ENCODE peak calls at places on chromosomes 13 and 19, in four cellular contexts. A, M, S and B are unnamed samples.

GRCh38 chr19:55179570-55180484 is at the start of gene SYT5:
- DNase-seq in S (no peak), M (no peak), A (no peak), B (no peak)

GRCh38 chr13:53151692-53152421 is 123.2 kb downstream of the OLFM4 start:
- DNase-seq in M (no peak), A (no peak), S (peak; percentile 32), B (no peak)

GRCh38 chr19:14479985-14480694 is 5.0 kb upstream of the PTGER1 start:
- DNase-seq in A (peak; percentile 68), S (no peak), M (no peak), B (no peak)

GRCh38 chr13:114281351-114282142 is at the start of gene UPF3A:
- DNase-seq in M (peak; percentile 84), S (peak; percentile 62), A (peak; percentile 95), B (peak; percentile 96)

GRCh38 chr13:69571606-69572323 is 535.9 kb upstream of the ATXN8OS start:
- DNase-seq in A (no peak), S (no peak), M (no peak), B (no peak)

GRCh38 chr13:102147353-102147752 is 254.5 kb downstream of the FGF14 start:
- DNase-seq in A (no peak), S (no peak), M (no peak), B (no peak)

GRCh38 chr19:7751157-7751783 is 3.9 kb upstream of the CD209 start:
- DNase-seq in S (peak; percentile 56), M (no peak), A (no peak), B (no peak)

GRCh38 chr13:111909971-111910671 is 156.8 kb upstream of the SOX1 start:
- DNase-seq in M (no peak), A (no peak), S (no peak), B (peak; percentile 40)

GRCh38 chr13:110799246-110800236 is 86.0 kb downstream of the ING1 start:
- DNase-seq in A (peak; percentile 75), S (no peak), M (peak; percentile 20), B (no peak)

GRCh38 chr13:112601351-112601750 is 13.4 kb upstream of the TUBGCP3 start:
- DNase-seq in M (no peak), A (no peak), S (no peak), B (no peak)

GRCh38 chr19:5801796-5802616 is 2.9 kb upstream of the NRTN start:
- DNase-seq in S (no peak), M (no peak), A (no peak), B (peak; percentile 65)

GRCh38 chr19:10254244-10254643 is 2.2 kb downstream of the MRPL4 start:
- DNase-seq in A (no peak), S (no peak), M (no peak), B (no peak)

GRCh38 chr13:30577381-30577780 is 40.3 kb upstream of the USPL1 start:
- DNase-seq in S (peak; percentile 72), M (no peak), A (no peak), B (no peak)

GRCh38 chr13:113125506-113126264 is 3.1 kb downstream of the F10 start:
- DNase-seq in M (no peak), S (no peak), A (no peak), B (no peak)

GRCh38 chr19:50803633-50804419 is 13.6 kb downstream of the ACP4 start:
- DNase-seq in S (no peak), M (no peak), A (no peak), B (no peak)

GRCh38 chr19:2266183-2266993 is 10.2 kb upstream of the JSRP1 start:
- DNase-seq in S (peak; percentile 54), A (peak; percentile 90), M (peak; percentile 73), B (peak; percentile 94)

GRCh38 chr13:111484129-111484925 is 163.9 kb downstream of the TEX29 start:
- DNase-seq in M (no peak), S (no peak), A (no peak), B (no peak)

GRCh38 chr19:28793391-28794168 is 419.4 kb downstream of the UQCRFS1 start:
- DNase-seq in A (no peak), S (no peak), M (no peak), B (no peak)

GRCh38 chr19:45515807-45516401 is 8.6 kb downstream of the VASP start:
- DNase-seq in S (no peak), M (no peak), A (no peak), B (no peak)

GRCh38 chr19:399370-399769 is 9.6 kb downstream of the C2CD4C start:
- DNase-seq in M (no peak), S (no peak), A (no peak), B (no peak)

GRCh38 chr13:33624740-33625139 is 193.2 kb upstream of the RFC3 start:
- DNase-seq in A (no peak), M (no peak), S (no peak), B (no peak)

GRCh38 chr13:33626407-33626806 is 191.5 kb upstream of the RFC3 start:
- DNase-seq in M (no peak), S (no peak), A (no peak), B (no peak)

GRCh38 chr13:33633701-33634525 is 184.0 kb upstream of the RFC3 start:
- DNase-seq in A (no peak), M (no peak), S (no peak), B (no peak)

GRCh38 chr13:33628662-33629061 is 189.3 kb upstream of the RFC3 start:
- DNase-seq in M (no peak), S (no peak), A (no peak), B (no peak)

GRCh38 chr13:33629610-33630009 is 188.3 kb upstream of the RFC3 start:
- DNase-seq in S (no peak), M (no peak), A (no peak), B (no peak)
- TF ChIP-seq EP300 in S (no peak), M (no peak), A (no peak), B (no peak)

DNA sequence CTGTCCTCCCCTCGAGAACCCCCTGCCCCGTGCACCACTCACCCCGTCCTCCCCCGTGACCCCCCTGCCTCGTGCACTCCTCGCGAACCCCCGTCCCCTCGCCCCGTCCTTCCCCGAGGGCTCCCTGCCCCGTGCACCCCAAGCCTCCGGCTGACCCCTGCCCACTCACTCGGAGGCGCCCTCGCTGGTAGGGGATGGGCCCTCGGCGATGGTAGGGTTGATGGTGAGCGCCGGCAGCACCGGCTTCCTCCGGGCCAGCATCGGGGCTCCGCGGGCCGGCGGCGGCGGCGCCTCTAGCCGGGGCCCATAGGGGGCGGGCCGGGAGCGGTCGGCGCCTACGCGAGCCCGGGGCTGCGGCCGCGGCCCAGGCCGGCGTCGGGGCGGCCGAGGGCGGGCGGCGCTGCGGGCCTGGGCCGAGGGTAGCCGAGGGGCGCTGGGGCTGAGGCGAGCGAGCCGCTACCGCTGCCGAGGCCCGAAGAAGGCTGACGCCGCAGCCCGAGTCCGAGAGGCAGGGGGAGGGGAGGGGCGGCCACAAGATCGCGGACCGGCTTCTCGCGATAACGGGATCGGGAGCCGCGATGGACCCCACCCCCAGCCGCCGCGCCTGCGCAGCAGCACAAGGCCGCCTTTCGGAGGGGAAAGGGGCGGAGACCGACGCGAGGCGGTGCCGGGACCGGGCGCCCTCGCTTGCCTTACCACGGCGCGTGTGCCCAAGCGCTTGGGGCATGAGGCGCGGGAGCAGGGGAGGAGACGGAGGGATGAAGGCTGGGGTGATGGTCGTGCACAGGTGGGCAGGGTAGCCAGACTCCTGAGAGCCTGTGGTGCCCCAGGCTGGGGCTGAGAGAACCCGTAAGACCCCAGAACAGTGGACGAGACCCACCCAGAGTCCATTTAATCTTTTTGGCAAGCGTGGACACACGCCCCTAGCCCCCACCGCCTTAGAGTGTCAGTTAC is at the start of gene MAP2K2:
- DNase-seq in S (peak; percentile 60), M (peak; percentile 89), A (peak; percentile 96), B (peak; percentile 98)
- TF ChIP-seq POLR2A in S (peak; percentile 87), M (peak; percentile 58), A (no peak), B (peak; percentile 18)

GRCh38 chr13:94660695-94661324 is 51.5 kb downstream of the SOX21 start:
- DNase-seq in A (no peak), S (no peak), M (no peak), B (no peak)
- TF ChIP-seq EP300 in A (no peak), S (no peak), M (no peak), B (no peak)

GRCh38 chr13:44364601-44365000 is 9.0 kb upstream of the SERP2 start:
- DNase-seq in M (no peak), A (no peak), S (no peak), B (no peak)
- TF ChIP-seq POLR2A in M (no peak), A (no peak), S (no peak), B (no peak)

GRCh38 chr19:18657590-18658365 is 20.9 kb downstream of the KLHL26 start:
- DNase-seq in A (no peak), M (peak; percentile 52), S (no peak), B (peak; percentile 82)
- TF ChIP-seq EP300 in A (no peak), M (peak; percentile 72), S (peak; percentile 40), B (peak; percentile 18)

DNA sequence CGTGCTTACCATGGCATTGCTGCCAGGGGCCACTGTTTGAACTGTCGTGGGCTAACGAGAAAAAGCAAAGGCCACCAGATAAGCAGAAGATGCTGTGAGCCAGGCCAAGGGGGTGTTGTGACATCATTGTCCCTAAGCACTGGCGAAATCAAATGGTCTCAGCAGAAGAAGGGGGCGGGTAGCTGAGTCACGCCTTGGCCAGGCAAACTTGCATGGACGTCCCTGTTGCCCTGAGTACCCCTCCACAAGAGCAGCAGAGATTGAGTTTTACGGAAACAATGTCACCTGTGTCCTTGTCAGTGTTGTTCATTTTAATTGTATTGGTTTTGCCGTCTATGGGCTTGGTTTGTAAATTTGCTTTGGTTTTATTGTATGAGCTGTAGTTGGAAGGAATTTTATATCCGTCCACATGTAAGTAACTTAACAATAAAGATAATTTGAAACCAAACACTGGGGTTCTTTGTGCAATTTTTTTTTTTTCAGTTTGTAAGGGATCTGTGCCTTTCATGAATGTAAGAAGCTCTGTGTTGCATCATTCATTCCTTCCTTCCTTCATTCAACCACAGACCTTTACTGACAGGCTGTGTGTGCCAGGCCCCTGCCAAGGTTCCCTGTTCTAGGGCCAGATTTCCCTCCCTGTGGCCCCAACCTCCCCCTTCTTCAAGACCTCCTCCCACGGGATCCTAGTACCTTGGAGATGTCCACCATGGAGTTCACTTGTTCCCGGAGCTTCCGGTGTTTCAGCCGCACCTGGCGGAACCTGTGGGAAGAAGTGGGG is 12.3 kb downstream of the KCNN4 start:
- DNase-seq in A (no peak), M (no peak), S (no peak), B (peak; percentile 69)
- TF ChIP-seq POLR2A in A (no peak), M (no peak), S (no peak), B (no peak)

GRCh38 chr19:39024875-39025641 is 7.3 kb downstream of the FBXO27 start:
- DNase-seq in S (no peak), A (no peak), M (no peak), B (no peak)

GRCh38 chr19:39031368-39032163 is 783 bp downstream of the FBXO27 start:
- DNase-seq in S (peak; percentile 60), M (peak; percentile 30), A (peak; percentile 94), B (peak; percentile 83)

GRCh38 chr19:39032164-39032918 is at the start of gene FBXO27:
- DNase-seq in A (peak; percentile 71), S (no peak), M (no peak), B (no peak)

DNA sequence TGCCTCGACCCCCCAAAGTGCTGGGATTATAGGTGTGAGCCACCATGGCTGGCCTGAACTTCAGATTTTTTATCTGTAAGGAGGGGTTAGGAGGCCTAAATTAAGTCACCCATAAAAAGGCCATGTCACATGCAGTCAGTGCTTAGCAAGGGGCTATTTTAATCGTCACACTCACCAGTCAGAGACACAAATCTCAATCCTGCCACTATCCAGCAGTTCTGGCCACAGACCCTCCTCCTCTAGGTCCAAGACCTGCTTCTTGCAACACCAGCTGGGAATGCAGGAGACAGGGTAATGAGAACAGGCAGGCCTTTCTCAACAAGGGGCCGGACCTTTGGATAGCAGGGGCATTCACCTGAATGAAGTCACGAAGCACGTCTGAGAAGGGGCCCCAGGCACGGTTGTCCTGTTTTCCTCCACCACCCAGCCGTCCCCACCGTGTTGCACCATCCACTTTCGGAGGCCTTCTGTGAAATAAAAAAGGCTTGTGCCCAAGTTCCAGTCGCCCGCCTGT is 1.4 kb downstream of the FBXO27 start:
- DNase-seq in M (no peak), A (no peak), S (no peak), B (no peak)
- TF ChIP-seq EP300 in M (no peak), A (no peak), S (no peak), B (no peak)